ENCODE peak calls at places on chromosomes 4 and X, in four cellular contexts. P, O, Y and J are unnamed samples.

GRCh38 chrX:13013353-13014110 is 30.9 kb downstream of the FAM9C start:
- DNase-seq in P (no peak), O (no peak), Y (no peak), J (no peak)

GRCh38 chrX:37380920-37381319 is 31.8 kb downstream of the PRRG1 start:
- DNase-seq in P (no peak), O (no peak), Y (peak; percentile 9), J (peak; percentile 91)

GRCh38 chr4:111959202-111959601 is 186.1 kb upstream of the FAM241A start:
- DNase-seq in P (no peak), O (no peak), Y (no peak), J (peak; percentile 41)

GRCh38 chr4:7557447-7557846 is 122.7 kb upstream of the PSAPL1 start:
- DNase-seq in P (no peak), O (no peak), Y (peak; percentile 68), J (no peak)

GRCh38 chr4:168293386-168293975 is 25.1 kb downstream of the DDX60 start:
- DNase-seq in P (no peak), O (no peak), Y (no peak), J (no peak)

GRCh38 chrX:18290200-18290599 is 64.3 kb downstream of the SCML2 start:
- DNase-seq in P (no peak), O (no peak), Y (no peak), J (no peak)

GRCh38 chr4:114626202-114626601 is 27.6 kb downstream of the UGT8 start:
- DNase-seq in P (no peak), O (no peak), Y (no peak), J (no peak)

GRCh38 chr4:88675543-88675942 is 22.1 kb downstream of the NAP1L5 start:
- DNase-seq in P (no peak), O (no peak), Y (no peak), J (no peak)

GRCh38 chrX:154738013-154738738 is 12.7 kb downstream of the GAB3 start:
- DNase-seq in P (no peak), O (no peak), Y (no peak), J (peak; percentile 87)

GRCh38 chr4:152628128-152628527 is 51.7 kb downstream of the TMEM154 start:
- DNase-seq in P (no peak), O (no peak), Y (no peak), J (no peak)

GRCh38 chrX:154411981-154412340 is 622 bp downstream of the TAFAZZIN start:
- DNase-seq in P (peak; percentile 71), O (peak; percentile 75), Y (no peak), J (peak; percentile 61)

GRCh38 chr4:180665994-180666818 is 1577.0 kb upstream of the TENM3 start:
- DNase-seq in P (peak; percentile 3), O (peak; percentile 76), Y (no peak), J (no peak)

GRCh38 chr4:153142700-153143438 is 61.4 kb upstream of the TRIM2 start:
- DNase-seq in P (peak; percentile 70), O (peak; percentile 96), Y (no peak), J (peak; percentile 79)

GRCh38 chr4:125681240-125681639 is 366.5 kb downstream of the FAT4 start:
- DNase-seq in P (no peak), O (no peak), Y (no peak), J (no peak)